ENCODE peak calls at places on chromosome 6, in four cellular contexts. H is ureter, R is cardiac muscle cell, K is non-pigmented ciliary epithelial cell. V is an unnamed sample.

GRCh38 chr6:118580585-118581419 is 32.7 kb downstream of the PLN start:
- DNase-seq in H (no peak), R (peak), K (peak), V (peak)

GRCh38 chr6:145204258-145204766 is 531.0 kb downstream of the EPM2A start:
- DNase-seq in H (no peak), R (no peak), K (no peak), V (no peak)

GRCh38 chr6:84774174-84775158 is 10.1 kb upstream of the TBX18 start:
- DNase-seq in H (peak), R (peak), K (no peak), V (peak)

GRCh38 chr6:42153921-42154320 is 11.5 kb upstream of the C6orf132 start:
- DNase-seq in H (no peak), R (no peak), K (no peak), V (no peak)

GRCh38 chr6:46015119-46015968 is at the start of gene CLIC5:
- DNase-seq in H (no peak), R (peak), K (no peak), V (peak)

GRCh38 chr6:97081010-97081573 is 156.6 kb downstream of the KLHL32 start:
- DNase-seq in H (no peak), R (no peak), K (no peak), V (no peak)

GRCh38 chr6:127518212-127518709 is 874 bp downstream of the MTCL3 start:
- DNase-seq in H (no peak), R (no peak), K (no peak), V (no peak)

GRCh38 chr6:111938710-111939109 is 65.5 kb upstream of the FYN start:
- DNase-seq in H (no peak), R (no peak), K (peak), V (no peak)

GRCh38 chr6:159086033-159086618 is 41.3 kb upstream of the TAGAP start:
- DNase-seq in H (no peak), R (no peak), K (no peak), V (no peak)

GRCh38 chr6:81601918-81602317 is 150.6 kb downstream of the TENT5A start:
- DNase-seq in H (no peak), R (no peak), K (no peak), V (no peak)

GRCh38 chr6:150720774-150721233 is 121.1 kb downstream of the PLEKHG1 start:
- DNase-seq in H (no peak), R (no peak), K (peak), V (peak)

GRCh38 chr6:150600302-150601017 is 775 bp downstream of the PLEKHG1 start:
- DNase-seq in H (peak), R (peak), K (peak), V (peak)

GRCh38 chr6:75219213-75219612 is 13.4 kb upstream of the COL12A1 start:
- DNase-seq in H (no peak), R (no peak), K (no peak), V (no peak)

GRCh38 chr6:89378628-89379027 is 26.1 kb upstream of the UBE2J1 start:
- DNase-seq in H (no peak), R (no peak), K (no peak), V (no peak)

GRCh38 chr6:4584801-4585200 is 191.4 kb upstream of the CDYL start:
- DNase-seq in H (no peak), R (no peak), K (no peak), V (no peak)

GRCh38 chr6:82040405-82041221 is 206.9 kb downstream of the IBTK start:
- DNase-seq in H (peak), R (peak), K (no peak), V (no peak)

GRCh38 chr6:97668716-97669115 is 385.7 kb upstream of the MMS22L start:
- DNase-seq in H (no peak), R (peak), K (no peak), V (peak)

GRCh38 chr6:92174398-92175073 is 1244.8 kb downstream of the EPHA7 start:
- DNase-seq in H (no peak), R (no peak), K (no peak), V (no peak)

GRCh38 chr6:65707134-65707826 is at the start of gene EYS:
- DNase-seq in H (no peak), R (no peak), K (no peak), V (no peak)

GRCh38 chr6:116170358-116171057 is 44.6 kb upstream of the COL10A1 start:
- DNase-seq in H (no peak), R (no peak), K (no peak), V (no peak)

GRCh38 chr6:131819507-131820228 is 11.8 kb downstream of the ENPP1 start:
- DNase-seq in H (no peak), R (no peak), K (no peak), V (no peak)

GRCh38 chr6:170221052-170221752 is 69.7 kb downstream of the DLL1 start:
- DNase-seq in H (peak), R (no peak), K (no peak), V (no peak)

GRCh38 chr6:15615837-15616236 is 47.0 kb downstream of the DTNBP1 start:
- DNase-seq in H (no peak), R (no peak), K (no peak), V (no peak)

GRCh38 chr6:136962661-136963060 is 40.6 kb downstream of the SLC35D3 start:
- DNase-seq in H (no peak), R (peak), K (no peak), V (no peak)

GRCh38 chr6:113980937-113981554 is 10.1 kb upstream of the HDAC2 start:
- DNase-seq in H (no peak), R (peak), K (no peak), V (no peak)

GRCh38 chr6:72552938-72553337 is 68.9 kb upstream of the KCNQ5 start:
- DNase-seq in H (no peak), R (no peak), K (no peak), V (no peak)